ENCODE peak calls at places on chromosomes 16 and 17, in seven cellular contexts. N is NCI-H2081, P is left cardiac atrium, W is T47D, A is myocyte, S is adrenal gland, J is tibial artery. Y is an unnamed sample.

GRCh38 chr16:58085171-58085570 is 44.0 kb downstream of the CFAP20 start:
- DNase-seq in N (no peak), P (no peak), W (no peak), A (no peak), S (no peak), J (no peak), Y (no peak)

GRCh38 chr16:87465306-87465705 is 27.5 kb downstream of the ZCCHC14 start:
- DNase-seq in N (no peak), P (peak), W (no peak), A (peak), S (peak), J (peak), Y (no peak)

GRCh38 chr17:59381716-59382570 is 50.5 kb downstream of the YPEL2 start:
- DNase-seq in N (peak), P (peak), W (no peak), A (peak), S (no peak), J (peak), Y (no peak)

GRCh38 chr16:11801481-11802021 is 4.5 kb upstream of the ZC3H7A start:
- DNase-seq in N (no peak), P (no peak), W (no peak), A (no peak), S (no peak), J (peak), Y (no peak)

GRCh38 chr17:80069886-80070177 is 31.5 kb upstream of the GAA start:
- DNase-seq in N (no peak), P (peak), W (no peak), A (no peak), S (peak), J (peak), Y (no peak)

GRCh38 chr17:17675925-17676534 is 5.2 kb upstream of the RAI1 start:
- DNase-seq in N (no peak), P (no peak), W (no peak), A (no peak), S (no peak), J (no peak), Y (no peak)

GRCh38 chr16:49700222-49700927 is 155.5 kb downstream of the ZNF423 start:
- DNase-seq in N (no peak), P (peak), W (no peak), A (no peak), S (peak), J (peak), Y (no peak)

GRCh38 chr17:1709971-1710806 is at the start of gene TLCD2:
- DNase-seq in N (peak), P (peak), W (peak), A (peak), S (peak), J (peak), Y (peak)

GRCh38 chr17:82890339-82890730 is 50.5 kb upstream of the ZNF750 start:
- DNase-seq in N (no peak), P (no peak), W (no peak), A (no peak), S (no peak), J (no peak), Y (no peak)

GRCh38 chr16:4947722-4948503 is 10.2 kb upstream of the SEC14L5 start:
- DNase-seq in N (peak), P (no peak), W (no peak), A (no peak), S (no peak), J (no peak), Y (no peak)

Y was measured in CD8-positive, alpha-beta memory T cell.